ENCODE peak calls at places on chromosomes 1 and 21, in four cellular contexts. K is K562, G is GM12878, J is HL-60. C is an unnamed sample.

GRCh38 chr1:158933621-158934020 is 2.3 kb downstream of the PYHIN1 start:
- DNase-seq in G (no peak), K (no peak), J (no peak), C (no peak)

GRCh38 chr1:119139857-119140176 is 636 bp downstream of the WARS2 start:
- DNase-seq in J (no peak), G (no peak), K (no peak), C (no peak)

GRCh38 chr1:36561365-36561731 is 78.6 kb upstream of the CSF3R start:
- DNase-seq in J (no peak), K (no peak), G (no peak), C (no peak)

GRCh38 chr1:84772428-84772943 is 82.2 kb upstream of the SSX2IP start:
- DNase-seq in J (peak), G (no peak), K (peak), C (peak)

GRCh38 chr1:51906306-51907078 is 28.0 kb upstream of the NRDC start:
- DNase-seq in G (no peak), K (no peak), J (no peak), C (no peak)

GRCh38 chr1:38940339-38941047 is 1.1 kb downstream of the RHBDL2 start:
- DNase-seq in J (no peak), G (no peak), K (no peak), C (no peak)

GRCh38 chr1:84253041-84253440 is 48.5 kb upstream of the SAMD13 start:
- DNase-seq in J (no peak), K (no peak), G (no peak), C (no peak)

GRCh38 chr1:31581821-31582810 is 5.8 kb downstream of the TINAGL1 start:
- DNase-seq in G (no peak), K (no peak), J (no peak), C (no peak)

GRCh38 chr1:180988221-180988826 is 34.3 kb downstream of the STX6 start:
- DNase-seq in G (no peak), K (no peak), J (no peak), C (no peak)

GRCh38 chr1:19844726-19845125 is 29.6 kb upstream of the RNF186 start:
- DNase-seq in J (no peak), G (no peak), K (no peak), C (no peak)

GRCh38 chr1:234755449-234755863 is 145.5 kb upstream of the IRF2BP2 start:
- DNase-seq in J (peak), G (no peak), K (peak), C (no peak)

GRCh38 chr1:53175302-53175913 is 21.2 kb upstream of the CPT2 start:
- DNase-seq in J (no peak), G (no peak), K (no peak), C (no peak)

GRCh38 chr1:3614755-3615742 is 3.7 kb upstream of the MEGF6 start:
- DNase-seq in J (no peak), G (no peak), K (peak), C (no peak)

GRCh38 chr1:166975361-166976129 is at the start of gene ILDR2:
- DNase-seq in G (no peak), J (peak), K (peak), C (peak)

GRCh38 chr1:112957133-112957812 is 1.3 kb upstream of the SLC16A1 start:
- DNase-seq in K (no peak), J (no peak), G (peak), C (peak)

GRCh38 chr1:23720256-23720995 is 22.8 kb upstream of the ELOA start:
- DNase-seq in J (no peak), G (peak), K (no peak), C (no peak)

GRCh38 chr1:61616830-61617229 is 108.1 kb downstream of the TM2D1 start:
- DNase-seq in K (no peak), J (no peak), G (no peak), C (no peak)

GRCh38 chr1:91712981-91713841 is 172.7 kb downstream of the TGFBR3 start:
- DNase-seq in G (peak), K (no peak), J (no peak), C (no peak)

GRCh38 chr1:236802264-236802663 is 7.2 kb downstream of the MTR start:
- DNase-seq in J (no peak), K (no peak), G (no peak), C (no peak)

GRCh38 chr1:201791051-201791774 is 37.7 kb upstream of the IPO9 start:
- DNase-seq in K (no peak), J (no peak), G (no peak), C (no peak)

DNA sequence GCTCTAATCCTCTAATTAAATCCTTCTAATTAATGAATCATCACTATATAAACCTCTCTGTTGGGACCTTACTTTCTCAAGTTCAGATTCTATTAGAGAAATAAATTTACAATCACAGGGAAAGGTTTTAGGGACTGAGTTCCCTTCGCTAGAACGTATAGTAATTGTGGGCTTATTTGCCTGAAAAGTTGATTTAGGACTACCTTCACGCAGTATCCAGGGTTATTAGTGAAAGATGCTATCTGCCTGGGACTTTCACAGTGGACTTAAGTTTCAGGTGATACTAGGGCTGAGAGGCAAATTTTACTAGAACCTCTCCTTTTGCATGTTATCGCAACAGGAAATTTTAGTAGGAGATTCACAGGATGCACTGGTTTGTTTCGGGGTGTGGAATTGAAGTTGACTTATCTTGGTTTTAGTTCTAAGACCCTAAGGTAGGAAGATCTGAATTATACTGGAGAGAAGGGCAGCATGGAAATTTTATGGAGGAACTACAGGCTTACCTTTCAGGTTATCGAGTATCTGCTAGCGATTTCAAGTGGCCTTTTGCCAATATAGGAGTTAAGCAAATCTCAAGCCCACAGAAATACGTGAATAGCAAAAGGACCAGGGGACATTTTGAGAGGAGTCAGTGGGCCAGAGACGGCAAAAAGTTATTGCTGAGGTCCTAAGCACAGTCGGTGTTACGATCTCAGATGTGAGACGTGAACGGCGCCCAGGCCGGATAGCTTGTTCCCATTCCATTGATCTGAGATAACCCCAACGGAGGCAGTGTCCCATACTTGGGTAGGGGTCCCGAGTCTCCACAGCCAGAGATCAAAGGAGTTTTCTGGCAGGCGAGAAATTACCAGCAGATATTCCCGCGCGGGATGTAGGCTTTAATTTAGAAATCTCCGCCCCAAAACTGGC is 749 bp upstream of the GNAI3 start:
- DNase-seq in G (no peak), K (no peak), J (no peak), C (no peak)
- TF ChIP-seq SPI1 in G (no peak), K (no peak), J (no peak), C (no peak)

DNA sequence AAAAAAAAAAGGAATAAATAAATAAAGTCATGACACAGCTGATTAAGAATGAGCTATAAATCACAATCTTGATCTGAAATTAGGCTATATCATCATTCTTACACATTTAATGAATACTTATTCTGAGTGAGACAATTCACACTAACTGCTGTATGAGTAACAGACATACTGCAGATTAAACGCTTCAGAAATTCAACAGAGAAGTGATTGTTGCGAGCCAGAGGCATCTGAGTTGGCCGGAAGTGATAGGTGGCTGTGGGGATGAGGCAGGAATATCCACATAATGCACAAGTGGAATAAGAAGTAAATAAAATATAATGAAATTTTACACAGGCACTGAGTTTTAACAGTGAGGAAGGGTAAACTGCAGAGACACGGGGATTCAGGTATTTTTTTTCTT is 142.4 kb downstream of the APP start:
- DNase-seq in J (no peak), K (no peak), G (no peak), C (no peak)
- TF ChIP-seq SPI1 in J (no peak), K (no peak), G (no peak), C (no peak)

DNA sequence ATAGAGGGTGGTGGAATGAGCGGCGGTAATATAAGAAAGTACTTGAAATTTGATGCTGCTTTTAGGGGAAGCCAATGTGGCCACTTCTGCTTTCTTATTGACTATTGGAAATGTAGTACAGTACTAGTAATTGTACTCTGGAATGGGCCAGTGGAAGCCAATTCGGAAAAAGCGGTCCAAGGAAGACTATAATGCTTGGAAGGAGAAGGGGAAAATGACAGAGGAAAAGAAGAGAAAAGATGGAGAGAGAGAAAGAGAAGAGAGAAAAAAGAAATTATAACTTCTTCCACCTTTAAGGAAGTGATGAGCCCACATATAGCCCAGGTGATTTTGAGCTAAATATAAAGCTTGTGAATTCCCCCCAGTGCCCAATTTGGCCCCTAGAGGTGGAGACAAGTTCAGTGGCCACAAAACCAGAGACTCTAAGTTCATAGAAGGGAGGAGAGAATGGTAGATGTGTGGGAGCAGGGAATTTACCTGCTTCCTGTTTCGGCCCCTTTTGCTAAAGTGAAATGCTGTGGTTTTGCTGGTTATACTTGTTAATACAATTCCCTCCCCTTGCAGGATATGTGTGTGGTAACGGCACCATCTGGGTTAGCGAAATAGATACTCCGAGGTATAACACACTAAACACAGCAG is 35.7 kb upstream of the DUSP10 start:
- DNase-seq in J (no peak), G (peak), K (no peak), C (no peak)
- TF ChIP-seq SPI1 in J (peak), G (peak), K (peak), C (peak)

GRCh38 chr1:74731399-74732052 is 1.3 kb downstream of the CRYZ start:
- DNase-seq in K (peak), J (no peak), G (no peak), C (no peak)
- TF ChIP-seq SPI1 in K (no peak), J (no peak), G (no peak), C (no peak)

GRCh38 chr1:47696911-47697441 is 259.1 kb downstream of the FOXD2 start:
- DNase-seq in K (no peak), J (no peak), G (no peak), C (no peak)
- TF ChIP-seq SPI1 in K (no peak), J (no peak), G (no peak), C (no peak)

DNA sequence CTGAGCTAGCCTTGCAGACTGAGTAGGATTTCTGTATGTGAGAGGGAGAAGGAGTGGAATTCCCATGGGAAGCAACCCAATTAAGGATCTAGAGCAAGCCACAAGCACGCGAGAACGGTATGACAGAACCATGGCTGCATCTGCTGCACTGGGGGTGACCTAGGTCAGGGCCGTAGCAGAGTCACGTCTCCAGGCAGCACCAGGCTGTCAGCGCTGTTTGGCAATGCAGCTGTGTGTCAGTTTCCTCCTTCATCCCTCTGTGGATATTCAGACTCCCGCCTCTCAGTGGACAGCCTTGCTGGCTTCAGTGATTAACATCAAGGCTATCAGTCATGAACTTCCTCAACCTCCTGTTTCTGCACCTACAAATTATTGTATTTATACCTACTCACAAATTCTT is 118.1 kb upstream of the PPP2R5A start:
- DNase-seq in K (no peak), J (no peak), G (no peak), C (no peak)
- TF ChIP-seq SPI1 in K (no peak), J (no peak), G (no peak), C (no peak)

GRCh38 chr1:34163792-34164509 is 1.1 kb downstream of the CSMD2 start:
- DNase-seq in G (no peak), K (no peak), J (no peak), C (no peak)

GRCh38 chr1:34167091-34167788 is 2.2 kb upstream of the CSMD2 start:
- DNase-seq in K (no peak), G (no peak), J (no peak), C (no peak)

GRCh38 chr1:34164510-34165381 is at the start of gene CSMD2:
- DNase-seq in G (no peak), K (no peak), J (no peak), C (no peak)

GRCh38 chr1:34165422-34165921 is 442 bp upstream of the CSMD2 start:
- DNase-seq in G (no peak), J (no peak), K (no peak), C (no peak)

DNA sequence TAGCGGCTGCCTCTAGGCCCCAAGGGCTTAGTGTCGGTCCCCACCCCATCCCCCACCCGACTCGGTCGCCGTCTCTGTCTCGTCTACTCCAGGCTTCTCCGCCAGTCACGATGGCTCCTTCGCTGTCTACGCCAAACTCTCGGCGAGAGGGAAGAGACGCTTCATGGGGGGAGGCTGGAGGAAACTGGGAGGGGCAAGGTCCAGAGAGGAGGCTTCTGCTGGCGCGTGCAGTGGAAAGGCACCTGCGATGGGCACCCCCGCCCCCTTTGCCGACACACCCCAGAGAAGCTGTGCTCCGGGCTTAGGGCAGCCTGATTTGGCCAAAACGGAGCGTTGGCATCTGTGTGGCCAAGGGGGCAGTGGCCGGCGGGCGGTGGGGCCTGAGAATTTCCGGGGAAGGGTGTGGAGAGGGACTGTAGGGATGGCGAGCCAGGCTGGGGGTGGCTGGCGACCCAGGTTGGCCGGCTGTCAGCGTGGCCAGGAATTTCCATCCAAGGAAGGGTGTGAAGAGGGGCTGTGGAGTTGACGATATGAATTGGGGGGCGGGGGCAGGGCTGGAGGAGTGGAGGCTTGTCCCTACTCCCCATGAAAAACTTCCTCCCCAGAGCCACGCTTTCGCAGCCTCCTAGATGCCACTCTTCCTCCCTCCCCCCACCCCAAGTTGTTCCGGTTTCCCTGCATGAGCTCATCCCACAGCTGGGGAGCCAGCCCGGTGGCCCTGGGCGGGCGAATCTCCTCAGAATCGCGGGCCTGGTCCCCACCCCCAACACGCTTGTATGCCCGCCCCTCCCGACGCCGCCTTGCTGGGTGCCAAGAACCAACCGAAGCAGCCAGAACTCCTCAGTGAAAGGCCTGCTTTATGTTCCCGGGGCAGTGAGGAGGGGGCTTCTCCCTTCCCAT is 1.4 kb upstream of the CSMD2 start:
- DNase-seq in K (no peak), J (no peak), G (no peak), C (no peak)
- TF ChIP-seq SPI1 in K (no peak), J (no peak), G (no peak), C (no peak)

DNA sequence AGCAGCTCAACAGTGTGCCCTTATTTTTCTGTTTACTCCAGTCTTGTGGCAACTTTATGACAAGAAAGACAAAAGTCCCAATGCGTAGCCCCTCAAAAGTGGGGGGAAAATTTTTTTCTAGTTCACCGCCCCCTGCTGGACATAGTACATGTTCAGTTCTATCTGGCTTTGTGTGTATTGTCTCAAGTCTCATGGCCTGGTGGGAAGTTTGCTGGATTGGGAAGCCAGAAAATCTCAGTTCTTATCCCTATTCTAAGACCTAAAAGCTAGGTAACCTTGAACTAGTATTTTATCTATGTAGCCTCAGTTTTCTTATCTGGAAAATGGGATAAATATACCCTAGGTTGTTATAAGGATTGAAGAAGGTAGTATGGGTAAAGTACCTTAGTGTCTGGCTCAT is 55.8 kb upstream of the LDLRAP1 start:
- DNase-seq in K (peak), J (no peak), G (no peak), C (no peak)
- TF ChIP-seq SPI1 in K (no peak), J (no peak), G (no peak), C (no peak)

DNA sequence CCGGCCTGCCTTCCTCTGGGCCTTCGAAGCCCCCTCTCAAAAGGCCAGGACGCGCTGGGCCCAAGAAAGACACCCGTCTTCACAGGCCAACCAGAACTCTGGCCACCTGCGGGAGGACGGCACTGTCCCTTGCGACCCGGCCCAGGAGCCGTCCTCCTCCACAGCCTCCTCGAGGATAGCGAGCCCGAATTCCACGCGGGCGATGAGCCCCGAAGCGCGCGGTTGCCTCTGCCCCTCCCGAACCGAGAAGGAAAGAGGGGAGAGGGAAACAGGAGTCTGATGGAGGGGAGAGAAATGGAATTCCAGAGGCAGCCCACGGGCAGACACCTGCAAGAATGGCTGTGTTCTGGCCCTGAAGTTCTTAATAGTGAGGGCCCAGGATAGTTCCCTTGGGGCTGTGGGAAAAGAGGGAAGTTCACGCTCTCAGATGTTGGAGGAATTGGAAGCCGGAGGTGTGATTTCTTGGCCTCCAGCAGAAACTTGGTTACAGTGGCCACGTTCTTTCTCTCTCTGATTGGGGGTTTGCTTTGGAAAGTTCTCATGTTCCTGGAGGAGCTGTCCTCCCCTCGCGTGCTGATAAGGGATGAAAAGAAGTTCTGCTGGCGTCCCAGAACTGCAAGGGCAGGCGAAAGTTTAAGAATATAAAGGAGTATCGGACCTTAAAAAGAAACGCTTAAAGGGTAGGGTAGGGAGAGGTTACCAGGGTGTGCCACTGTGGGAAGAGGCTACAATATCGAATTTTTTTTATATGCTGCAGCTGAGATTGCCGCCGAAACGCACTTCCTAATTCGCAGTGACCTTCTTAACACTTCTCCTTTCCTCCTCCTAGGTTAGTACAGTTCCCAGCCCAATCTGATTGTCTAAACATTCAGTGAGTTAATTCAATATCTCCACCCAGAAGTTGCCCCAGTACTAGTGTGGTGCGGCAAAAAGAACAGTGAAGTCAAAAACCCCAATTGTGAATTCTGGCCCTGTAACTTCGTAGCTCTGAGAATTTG is 5.8 kb upstream of the SLC44A5 start:
- DNase-seq in G (no peak), K (no peak), J (no peak), C (no peak)
- TF ChIP-seq SPI1 in G (no peak), K (peak), J (peak), C (no peak)

GRCh38 chr1:97632776-97633175 is 288.1 kb downstream of the DPYD start:
- DNase-seq in G (no peak), J (no peak), K (no peak), C (no peak)

GRCh38 chr1:97630281-97630680 is 290.6 kb downstream of the DPYD start:
- DNase-seq in J (no peak), G (no peak), K (no peak), C (no peak)

GRCh38 chr1:97632075-97632474 is 288.8 kb downstream of the DPYD start:
- DNase-seq in G (no peak), J (no peak), K (no peak), C (no peak)

GRCh38 chr1:97634758-97635157 is 286.1 kb downstream of the DPYD start:
- DNase-seq in J (no peak), G (no peak), K (no peak), C (no peak)

GRCh38 chr1:97630968-97631367 is 289.9 kb downstream of the DPYD start:
- DNase-seq in J (no peak), G (no peak), K (no peak), C (no peak)
- TF ChIP-seq SPI1 in J (no peak), G (no peak), K (no peak), C (no peak)

C was measured in GM12891.